ENCODE peak calls at places on chromosomes 13 and 19, in six cellular contexts. P is right cardiac atrium, D is A673, Y is cardiac muscle cell, Z is heart right ventricle, A is ovary. B is an unnamed sample.

GRCh38 chr19:43148233-43148632 is 38.1 kb downstream of the PSG5 start:
- DNase-seq in P (no peak), D (no peak), Y (no peak), Z (no peak), A (no peak), B (peak; percentile 21)

GRCh38 chr13:98706446-98707110 is 45.9 kb downstream of the SLC15A1 start:
- DNase-seq in P (no peak), D (no peak), Y (no peak), Z (no peak), A (no peak), B (no peak)

GRCh38 chr13:110209950-110210603 is 96.9 kb downstream of the COL4A1 start:
- DNase-seq in P (no peak), D (no peak), Y (no peak), Z (no peak), A (no peak), B (no peak)

GRCh38 chr13:42272115-42272756 is at the start of gene AKAP11:
- DNase-seq in P (peak; percentile 82), D (peak; percentile 65), Y (peak; percentile 82), Z (peak; percentile 57), A (no peak), B (peak; percentile 39)

GRCh38 chr19:53598361-53598760 is 33.4 kb upstream of the DPRX start:
- DNase-seq in P (no peak), D (no peak), Y (no peak), Z (no peak), A (no peak), B (no peak)

GRCh38 chr13:67299731-67300130 is 69.6 kb upstream of the PCDH9 start:
- DNase-seq in P (no peak), D (no peak), Y (no peak), Z (no peak), A (no peak), B (peak; percentile 48)

GRCh38 chr19:491146-491741 is 5.0 kb upstream of the MADCAM1 start:
- DNase-seq in P (peak; percentile 55), D (no peak), Y (no peak), Z (peak; percentile 14), A (peak; percentile 35), B (peak; percentile 37)

GRCh38 chr13:112603641-112604220 is 15.8 kb upstream of the TUBGCP3 start:
- DNase-seq in P (no peak), D (no peak), Y (no peak), Z (no peak), A (no peak), B (peak; percentile 85)

GRCh38 chr13:50529154-50529882 is 314.2 kb downstream of the DLEU7 start:
- DNase-seq in P (peak; percentile 96), D (peak; percentile 63), Y (peak; percentile 39), Z (peak; percentile 88), A (peak; percentile 73), B (peak; percentile 93)

GRCh38 chr19:17332677-17333581 is 1.7 kb downstream of the ANO8 start:
- DNase-seq in P (peak; percentile 73), D (peak; percentile 86), Y (peak; percentile 68), Z (no peak), A (no peak), B (peak; percentile 84)

GRCh38 chr13:49645451-49645850 is 17.1 kb downstream of the ARL11 start:
- DNase-seq in P (no peak), D (no peak), Y (no peak), Z (no peak), A (no peak), B (no peak)

GRCh38 chr19:51441410-51442390 is 16.6 kb downstream of the SIGLEC8 start:
- DNase-seq in P (no peak), D (no peak), Y (no peak), Z (no peak), A (no peak), B (no peak)

GRCh38 chr13:114151565-114152284 is 19.3 kb upstream of the RASA3 start:
- DNase-seq in P (no peak), D (peak; percentile 35), Y (peak; percentile 32), Z (no peak), A (no peak), B (peak; percentile 72)

DNA sequence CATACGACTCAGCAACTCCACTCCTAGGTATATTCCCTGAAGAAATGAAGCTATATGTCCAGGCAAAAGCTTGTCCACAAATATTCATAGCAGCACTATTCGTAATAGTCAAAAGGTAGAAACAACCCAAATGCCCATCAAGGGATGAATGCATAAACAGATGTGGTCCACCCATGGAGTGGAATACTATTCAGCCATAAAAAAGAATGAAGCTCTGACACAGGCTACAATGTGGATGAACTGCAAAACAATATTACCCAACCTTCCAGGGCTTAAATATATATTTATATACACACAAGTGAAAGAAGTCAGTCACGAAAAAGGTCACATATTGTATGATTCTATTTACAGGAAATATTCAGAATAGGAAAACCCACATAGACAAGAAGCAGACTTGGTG is 19.7 kb downstream of the RFX2 start:
- DNase-seq in P (no peak), D (no peak), Y (no peak), Z (no peak), A (no peak), B (no peak)
- H3K27ac ChIP-seq in P (no peak overlapping the region), D (no peak overlapping the region), Y (no peak overlapping the region), Z (no peak overlapping the region), A (no peak overlapping the region), B (no peak overlapping the region)

GRCh38 chr19:13790354-13790753 is 4.9 kb upstream of the ZSWIM4 start:
- DNase-seq in P (no peak), D (no peak), Y (no peak), Z (no peak), A (no peak), B (peak; percentile 75)
- H3K4me1 ChIP-seq in P (no peaks in the 10 kb centered on the region), D (peaks cover 10% of the 10 kb centered on the region), Y (no peaks in the 10 kb centered on the region), Z (peaks cover 9% of the 10 kb centered on the region), A (peaks cover 3% of the 10 kb centered on the region), B (peaks cover 34% of the 10 kb centered on the region)

GRCh38 chr19:48926909-48927308 is 6.6 kb upstream of the DHDH start:
- DNase-seq in P (peak; percentile 58), D (peak; percentile 60), Y (no peak), Z (no peak), A (no peak), B (peak; percentile 97)
- H3K27ac ChIP-seq in P (no peak overlapping the region), D (no peak overlapping the region), Y (no peak overlapping the region), Z (no peak overlapping the region), A (no peak overlapping the region), B (peak overlapping the region; percentile 77)

DNA sequence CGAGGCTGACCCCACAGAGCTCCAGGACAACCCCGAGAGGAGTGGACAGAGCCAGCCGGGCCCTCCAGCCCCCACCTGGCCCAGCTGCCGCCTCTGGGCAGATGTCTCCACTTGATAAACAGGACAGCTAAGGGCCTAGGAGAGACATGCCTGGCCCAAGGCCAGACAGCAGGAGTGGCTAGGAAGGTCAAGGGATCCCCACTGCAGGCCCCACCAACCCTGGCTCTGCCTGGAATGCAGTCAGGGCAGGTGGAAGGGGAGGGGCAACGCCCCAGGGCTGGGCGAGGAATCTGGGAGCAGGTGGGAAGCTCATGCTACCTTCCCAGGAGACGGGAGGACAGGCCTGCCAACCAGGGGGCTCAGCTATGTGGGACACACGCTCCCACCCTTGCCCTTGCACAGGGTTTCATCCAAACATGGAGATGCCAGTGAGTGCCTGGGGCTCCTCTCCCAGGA is 25.2 kb downstream of the SH3GL1 start:
- DNase-seq in P (peak; percentile 69), D (no peak), Y (peak; percentile 44), Z (no peak), A (peak; percentile 46), B (peak; percentile 6)
- H3K4me1 ChIP-seq in P (peaks cover 59% of the 10 kb centered on the region), D (peaks cover 49% of the 10 kb centered on the region), Y (peaks cover 31% of the 10 kb centered on the region), Z (peaks cover 60% of the 10 kb centered on the region), A (peaks cover 40% of the 10 kb centered on the region), B (peaks cover 67% of the 10 kb centered on the region)

DNA sequence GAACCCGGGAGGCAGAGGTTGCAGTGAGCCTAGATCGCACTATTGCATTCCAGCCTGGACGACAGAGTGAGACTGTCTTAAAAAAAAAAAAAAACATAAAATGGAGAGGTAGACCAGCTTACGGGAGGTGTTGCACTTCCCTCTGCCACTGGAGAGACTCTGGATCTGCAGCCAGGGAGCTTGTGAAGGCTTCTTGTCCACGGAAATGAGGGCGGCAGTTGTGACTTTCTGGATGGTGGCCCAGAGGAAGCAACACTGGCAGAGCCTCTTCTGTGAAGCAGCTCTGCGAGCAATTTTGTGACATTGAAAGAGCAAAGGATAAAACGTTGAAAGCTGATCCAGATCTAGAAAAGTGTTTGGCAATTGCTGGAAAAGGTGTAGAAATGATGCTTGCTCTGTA is 10.4 kb downstream of the SPINT2 start:
- DNase-seq in P (peak; percentile 65), D (no peak), Y (peak; percentile 8), Z (peak; percentile 38), A (no peak), B (peak; percentile 15)
- H3K27ac ChIP-seq in P (peak overlapping the region; percentile 16), D (no peak overlapping the region), Y (peak overlapping the region; percentile 69), Z (no peak overlapping the region), A (no peak overlapping the region), B (no peak overlapping the region)

GRCh38 chr19:2334986-2335846 is 6.7 kb downstream of the SPPL2B start:
- DNase-seq in P (peak; percentile 40), D (no peak), Y (no peak), Z (peak; percentile 7), A (no peak), B (no peak)
- H3K4me1 ChIP-seq in P (no peaks in the 10 kb centered on the region), D (peaks cover 16% of the 10 kb centered on the region), Y (no peaks in the 10 kb centered on the region), Z (peaks cover 11% of the 10 kb centered on the region), A (peaks cover 6% of the 10 kb centered on the region), B (no peaks in the 10 kb centered on the region)

GRCh38 chr19:34404109-34404909 is at the start of gene PDCD2L:
- DNase-seq in P (peak; percentile 98), D (peak; percentile 95), Y (peak; percentile 96), Z (peak; percentile 94), A (peak; percentile 91), B (peak; percentile 99)

GRCh38 chr19:34402074-34402600 is 2.1 kb upstream of the PDCD2L start:
- DNase-seq in P (no peak), D (no peak), Y (no peak), Z (no peak), A (no peak), B (no peak)

GRCh38 chr19:34405892-34406660 is 1.9 kb downstream of the PDCD2L start:
- DNase-seq in P (no peak), D (no peak), Y (no peak), Z (no peak), A (no peak), B (no peak)

GRCh38 chr19:34399886-34400285 is 4.3 kb upstream of the PDCD2L start:
- DNase-seq in P (no peak), D (no peak), Y (no peak), Z (no peak), A (no peak), B (no peak)

DNA sequence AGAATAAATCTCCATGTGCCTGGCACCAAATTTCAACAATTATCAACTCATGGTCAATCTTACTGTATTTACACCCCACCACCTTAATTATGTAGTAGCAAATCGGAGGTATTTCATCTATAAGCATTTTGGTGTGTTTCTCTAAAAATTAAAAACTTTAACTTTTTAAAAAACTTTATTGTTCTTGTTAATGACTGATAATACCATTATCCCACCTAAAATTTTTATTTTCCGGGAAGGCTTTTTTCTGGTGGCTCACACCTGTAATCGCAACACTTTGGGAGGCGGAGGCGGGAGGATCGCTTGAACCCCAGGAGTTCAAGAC is 453 bp upstream of the PDCD2L start:
- DNase-seq in P (no peak), D (no peak), Y (no peak), Z (no peak), A (no peak), B (no peak)
- H3K27ac ChIP-seq in P (no peak overlapping the region), D (peak overlapping the region; percentile 57), Y (peak overlapping the region; percentile 44), Z (peak overlapping the region; percentile 51), A (no peak overlapping the region), B (peak overlapping the region; percentile 63)

GRCh38 chr19:35713904-35714440 is 3.8 kb upstream of the KMT2B start:
- DNase-seq in P (no peak), D (no peak), Y (no peak), Z (no peak), A (no peak), B (peak; percentile 60)
- H3K4me1 ChIP-seq in P (peaks cover 3% of the 10 kb centered on the region), D (peaks cover 6% of the 10 kb centered on the region), Y (peaks cover 6% of the 10 kb centered on the region), Z (peaks cover 5% of the 10 kb centered on the region), A (peaks cover 9% of the 10 kb centered on the region), B (peaks cover 13% of the 10 kb centered on the region)